ENCODE peak calls at places on chromosomes 7 and 10, in ten cellular contexts. One of them, this sample, is unnamed. For H3K4me1, the result is how much of the 10 kb centered on the place peaks cover.

GRCh38 chr10:82874671-82875070 is 999.7 kb downstream of the NRG3 start:
- DNase-seq in sigmoid colon: no peak
- DNase-seq in K562: no peak
- DNase-seq in stomach: no peak
- DNase-seq in transverse colon: no peak
- DNase-seq in suprapubic skin: no peak
- DNase-seq in upper lobe of left lung: no peak
- DNase-seq in H1: no peak
- DNase-seq in A549: no peak
- DNase-seq in tibial nerve: no peak
- DNase-seq in this sample: no peak

GRCh38 chr10:92799591-92799990 is 48.7 kb upstream of the EXOC6 start:
- DNase-seq in transverse colon: no peak
- DNase-seq in A549: no peak
- DNase-seq in upper lobe of left lung: no peak
- DNase-seq in suprapubic skin: no peak
- DNase-seq in stomach: no peak
- DNase-seq in sigmoid colon: no peak
- DNase-seq in H1: no peak
- DNase-seq in K562: no peak
- DNase-seq in tibial nerve: no peak
- DNase-seq in this sample: no peak

GRCh38 chr7:30713397-30713796 is 31.1 kb upstream of the CRHR2 start:
- DNase-seq in H1: no peak
- DNase-seq in upper lobe of left lung: no peak
- DNase-seq in tibial nerve: no peak
- DNase-seq in sigmoid colon: no peak
- DNase-seq in K562: no peak
- DNase-seq in suprapubic skin: no peak
- DNase-seq in A549: no peak
- DNase-seq in transverse colon: no peak
- DNase-seq in stomach: no peak
- DNase-seq in this sample: no peak

GRCh38 chr7:110502893-110503465 is 587.9 kb upstream of the LRRN3 start:
- DNase-seq in suprapubic skin: no peak
- DNase-seq in A549: no peak
- DNase-seq in K562: no peak
- DNase-seq in H1: no peak
- DNase-seq in sigmoid colon: no peak
- DNase-seq in transverse colon: no peak
- DNase-seq in upper lobe of left lung: no peak
- DNase-seq in tibial nerve: no peak
- DNase-seq in stomach: no peak
- DNase-seq in this sample: no peak

GRCh38 chr10:63637833-63638443 is 116.7 kb downstream of the REEP3 start:
- DNase-seq in tibial nerve: no peak
- DNase-seq in stomach: no peak
- DNase-seq in transverse colon: no peak
- DNase-seq in sigmoid colon: no peak
- DNase-seq in suprapubic skin: no peak
- DNase-seq in H1: no peak
- DNase-seq in A549: no peak
- DNase-seq in K562: no peak
- DNase-seq in upper lobe of left lung: no peak
- DNase-seq in this sample: no peak

GRCh38 chr7:127189885-127190284 is 62.9 kb downstream of the GRM8 start:
- DNase-seq in transverse colon: no peak
- DNase-seq in tibial nerve: no peak
- DNase-seq in sigmoid colon: no peak
- DNase-seq in H1: no peak
- DNase-seq in upper lobe of left lung: no peak
- DNase-seq in A549: no peak
- DNase-seq in suprapubic skin: no peak
- DNase-seq in K562: no peak
- DNase-seq in stomach: no peak
- DNase-seq in this sample: no peak

GRCh38 chr7:114112806-114113205 is 194.0 kb upstream of the PPP1R3A start:
- DNase-seq in sigmoid colon: no peak
- DNase-seq in stomach: no peak
- DNase-seq in tibial nerve: no peak
- DNase-seq in H1: no peak
- DNase-seq in transverse colon: no peak
- DNase-seq in upper lobe of left lung: no peak
- DNase-seq in A549: no peak
- DNase-seq in suprapubic skin: no peak
- DNase-seq in K562: no peak
- DNase-seq in this sample: no peak

GRCh38 chr7:138245216-138245615 is 169.0 kb downstream of the AKR1D1 start:
- DNase-seq in A549: no peak
- DNase-seq in tibial nerve: no peak
- DNase-seq in K562: no peak
- DNase-seq in transverse colon: no peak
- DNase-seq in upper lobe of left lung: no peak
- DNase-seq in stomach: no peak
- DNase-seq in suprapubic skin: no peak
- DNase-seq in sigmoid colon: no peak
- DNase-seq in H1: no peak
- DNase-seq in this sample: no peak

GRCh38 chr7:30633223-30633622 is 38.5 kb downstream of the GARS1 start:
- DNase-seq in K562: no peak
- DNase-seq in A549: no peak
- DNase-seq in upper lobe of left lung: no peak
- DNase-seq in transverse colon: no peak
- DNase-seq in H1: no peak
- DNase-seq in stomach: no peak
- DNase-seq in sigmoid colon: no peak
- DNase-seq in suprapubic skin: no peak
- DNase-seq in tibial nerve: no peak
- DNase-seq in this sample: no peak

GRCh38 chr10:18483787-18484186 is 167.6 kb downstream of the NSUN6 start:
- DNase-seq in A549: no peak
- DNase-seq in upper lobe of left lung: no peak
- DNase-seq in suprapubic skin: no peak
- DNase-seq in K562: no peak
- DNase-seq in transverse colon: no peak
- DNase-seq in H1: no peak
- DNase-seq in stomach: no peak
- DNase-seq in sigmoid colon: no peak
- DNase-seq in tibial nerve: no peak
- DNase-seq in this sample: no peak

GRCh38 chr10:18490755-18491154 is 160.6 kb downstream of the NSUN6 start:
- DNase-seq in stomach: no peak
- DNase-seq in K562: no peak
- DNase-seq in tibial nerve: no peak
- DNase-seq in sigmoid colon: no peak
- DNase-seq in transverse colon: no peak
- DNase-seq in H1: no peak
- DNase-seq in upper lobe of left lung: no peak
- DNase-seq in suprapubic skin: no peak
- DNase-seq in A549: no peak
- DNase-seq in this sample: no peak

DNA sequence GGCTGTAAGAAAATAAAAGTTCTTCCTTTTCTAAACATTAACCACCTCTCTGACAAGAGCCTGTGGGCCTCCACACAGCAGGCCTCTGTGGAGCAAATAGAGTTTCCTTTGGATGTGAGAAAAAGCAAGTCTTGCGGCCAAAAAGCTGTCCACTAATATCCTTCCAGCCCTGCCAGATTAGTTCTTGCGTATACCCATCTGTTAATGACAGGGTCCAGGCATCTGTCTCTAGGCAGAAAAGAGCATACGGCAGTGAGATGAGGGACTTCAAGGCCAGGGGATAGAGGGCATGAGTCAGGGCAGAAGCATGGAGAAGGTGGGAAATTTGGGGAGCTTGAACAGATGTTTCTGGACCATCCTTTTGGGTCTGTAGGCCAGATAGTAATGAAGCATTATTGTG is 164.9 kb downstream of the NSUN6 start:
- DNase-seq in suprapubic skin: no peak
- DNase-seq in A549: no peak
- DNase-seq in upper lobe of left lung: no peak
- DNase-seq in transverse colon: no peak
- DNase-seq in H1: no peak
- DNase-seq in sigmoid colon: no peak
- DNase-seq in tibial nerve: no peak
- DNase-seq in stomach: no peak
- DNase-seq in K562: no peak
- DNase-seq in this sample: no peak
- TF ChIP-seq EP300 in suprapubic skin: no peak
- TF ChIP-seq EP300 in A549: no peak
- TF ChIP-seq EP300 in upper lobe of left lung: no peak
- TF ChIP-seq EP300 in transverse colon: no peak
- TF ChIP-seq EP300 in H1: no peak
- TF ChIP-seq EP300 in sigmoid colon: no peak
- TF ChIP-seq EP300 in tibial nerve: no peak
- TF ChIP-seq EP300 in stomach: no peak
- TF ChIP-seq EP300 in K562: no peak
- TF ChIP-seq EP300 in this sample: no peak

DNA sequence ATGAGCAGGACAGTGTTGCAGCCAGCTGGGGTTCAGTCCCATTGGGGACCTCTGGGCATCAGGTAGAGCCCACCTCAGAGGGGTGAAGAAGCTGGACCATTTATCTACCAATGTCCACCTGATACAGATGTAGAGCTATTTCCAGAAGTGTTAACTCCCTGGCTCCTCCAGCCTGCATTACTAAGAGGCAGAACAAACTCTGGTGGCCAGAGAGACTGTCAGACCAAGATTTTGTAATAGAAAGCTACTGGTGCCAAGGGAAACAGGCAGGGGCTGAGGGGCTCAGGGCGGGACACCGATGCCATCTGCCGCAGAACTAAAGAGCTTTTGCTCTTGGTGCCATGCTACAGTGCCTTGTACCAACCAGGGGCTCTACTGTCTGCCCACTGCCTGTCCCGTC is 268.2 kb upstream of the HABP2 start:
- DNase-seq in transverse colon: no peak
- DNase-seq in K562: no peak
- DNase-seq in upper lobe of left lung: no peak
- DNase-seq in stomach: no peak
- DNase-seq in suprapubic skin: no peak
- DNase-seq in A549: no peak
- DNase-seq in H1: no peak
- DNase-seq in tibial nerve: no peak
- DNase-seq in sigmoid colon: no peak
- DNase-seq in this sample: no peak
- TF ChIP-seq POLR2A in transverse colon: no peak
- TF ChIP-seq POLR2A in K562: no peak
- TF ChIP-seq POLR2A in upper lobe of left lung: no peak
- TF ChIP-seq POLR2A in stomach: no peak
- TF ChIP-seq POLR2A in suprapubic skin: no peak
- TF ChIP-seq POLR2A in A549: no peak
- TF ChIP-seq POLR2A in H1: no peak
- TF ChIP-seq POLR2A in tibial nerve: no peak
- TF ChIP-seq POLR2A in sigmoid colon: no peak
- TF ChIP-seq POLR2A in this sample: no peak

GRCh38 chr7:100371561-100372171 is 1.6 kb upstream of the PILRA start:
- DNase-seq in transverse colon: no peak
- DNase-seq in upper lobe of left lung: no peak
- DNase-seq in suprapubic skin: no peak
- DNase-seq in K562: no peak
- DNase-seq in A549: no peak
- DNase-seq in H1: no peak
- DNase-seq in stomach: no peak
- DNase-seq in tibial nerve: no peak
- DNase-seq in sigmoid colon: no peak
- DNase-seq in this sample: no peak
- H3K4me1 ChIP-seq in transverse colon: under half
- H3K4me1 ChIP-seq in upper lobe of left lung: under half
- H3K4me1 ChIP-seq in suprapubic skin: under half
- H3K4me1 ChIP-seq in K562: under half
- H3K4me1 ChIP-seq in A549: under half
- H3K4me1 ChIP-seq in H1: under half
- H3K4me1 ChIP-seq in stomach: under half
- H3K4me1 ChIP-seq in tibial nerve: under half
- H3K4me1 ChIP-seq in sigmoid colon: under half
- H3K4me1 ChIP-seq in this sample: under half

GRCh38 chr10:48634984-48635557 is 30.2 kb upstream of the ARHGAP22 start:
- DNase-seq in H1: no peak
- DNase-seq in tibial nerve: no peak
- DNase-seq in stomach: no peak
- DNase-seq in suprapubic skin: no peak
- DNase-seq in K562: no peak
- DNase-seq in sigmoid colon: no peak
- DNase-seq in transverse colon: no peak
- DNase-seq in A549: no peak
- DNase-seq in upper lobe of left lung: no peak
- DNase-seq in this sample: no peak

GRCh38 chr10:48633381-48634197 is 28.7 kb upstream of the ARHGAP22 start:
- DNase-seq in K562: no peak
- DNase-seq in sigmoid colon: no peak
- DNase-seq in transverse colon: no peak
- DNase-seq in suprapubic skin: no peak
- DNase-seq in tibial nerve: no peak
- DNase-seq in upper lobe of left lung: no peak
- DNase-seq in stomach: no peak
- DNase-seq in A549: no peak
- DNase-seq in H1: no peak
- DNase-seq in this sample: no peak

GRCh38 chr10:48636231-48636630 is 31.4 kb upstream of the ARHGAP22 start:
- DNase-seq in stomach: no peak
- DNase-seq in suprapubic skin: no peak
- DNase-seq in sigmoid colon: no peak
- DNase-seq in tibial nerve: no peak
- DNase-seq in A549: no peak
- DNase-seq in K562: no peak
- DNase-seq in upper lobe of left lung: no peak
- DNase-seq in transverse colon: no peak
- DNase-seq in H1: no peak
- DNase-seq in this sample: no peak

GRCh38 chr10:48632166-48632565 is 27.3 kb upstream of the ARHGAP22 start:
- DNase-seq in K562: no peak
- DNase-seq in suprapubic skin: no peak
- DNase-seq in upper lobe of left lung: no peak
- DNase-seq in transverse colon: no peak
- DNase-seq in H1: no peak
- DNase-seq in tibial nerve: no peak
- DNase-seq in stomach: no peak
- DNase-seq in sigmoid colon: no peak
- DNase-seq in A549: no peak
- DNase-seq in this sample: no peak

DNA sequence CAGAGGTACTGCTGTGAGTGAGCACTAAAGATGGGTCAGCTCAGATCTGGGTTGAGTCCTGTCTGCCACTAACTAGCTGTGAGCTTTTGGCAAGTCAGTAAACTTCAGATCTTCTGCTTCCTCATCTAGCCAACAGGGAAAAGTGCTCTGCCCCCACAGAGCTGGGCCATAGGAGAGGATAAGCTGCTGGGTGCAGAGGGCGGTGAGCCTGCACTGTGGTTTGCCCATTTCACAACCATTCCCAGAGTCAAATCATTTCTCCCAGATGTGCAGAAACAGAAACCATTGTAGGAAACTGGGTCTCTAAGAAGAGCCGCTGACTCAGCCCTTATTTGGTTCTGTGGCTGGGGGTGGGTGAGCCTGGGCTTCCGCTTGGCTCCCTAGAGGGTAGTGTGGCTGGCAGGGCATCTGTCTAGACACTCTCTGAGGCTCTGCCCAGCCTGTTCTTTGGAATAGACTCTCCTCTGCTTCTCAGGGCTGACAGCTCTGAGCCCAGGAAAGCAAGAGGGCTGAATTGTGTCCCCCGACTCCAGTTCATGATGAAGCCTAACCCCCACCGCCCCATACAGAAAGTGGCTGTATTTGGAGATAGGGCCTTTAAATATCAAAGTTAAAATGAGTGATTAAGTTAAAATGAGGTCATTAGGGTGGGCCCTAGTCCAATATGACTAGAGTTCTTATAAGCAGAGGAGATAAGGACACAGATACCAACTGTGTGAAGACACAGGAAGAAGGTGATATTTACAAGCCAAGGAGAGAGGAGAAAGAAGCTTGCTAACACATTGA is 29.5 kb upstream of the ARHGAP22 start:
- DNase-seq in upper lobe of left lung: no peak
- DNase-seq in A549: no peak
- DNase-seq in tibial nerve: no peak
- DNase-seq in suprapubic skin: peak
- DNase-seq in K562: no peak
- DNase-seq in sigmoid colon: peak
- DNase-seq in transverse colon: peak
- DNase-seq in stomach: no peak
- DNase-seq in H1: no peak
- DNase-seq in this sample: no peak
- TF ChIP-seq EP300 in upper lobe of left lung: no peak
- TF ChIP-seq EP300 in A549: no peak
- TF ChIP-seq EP300 in tibial nerve: no peak
- TF ChIP-seq EP300 in suprapubic skin: no peak
- TF ChIP-seq EP300 in K562: no peak
- TF ChIP-seq EP300 in sigmoid colon: no peak
- TF ChIP-seq EP300 in transverse colon: no peak
- TF ChIP-seq EP300 in stomach: no peak
- TF ChIP-seq EP300 in H1: no peak
- TF ChIP-seq EP300 in this sample: no peak

This sample was measured in ovary.